ENCODE peak calls at places on chromosomes 12 and 14, in nine cellular contexts. T, P, O, X, R, H, D, Y and I are unnamed samples.

GRCh38 chr12:63420206-63420644 is 248.1 kb downstream of the DPY19L2 start:
- DNase-seq in T (no peak), P (peak; percentile 32), O (peak; percentile 47), X (peak; percentile 67), R (no peak), H (peak; percentile 37), D (no peak), Y (peak; percentile 20), I (no peak)

GRCh38 chr12:124737040-124737419 is 126.6 kb downstream of the SCARB1 start:
- DNase-seq in T (no peak), P (no peak), O (no peak), X (no peak), R (no peak), H (no peak), D (no peak), Y (no peak), I (no peak)

GRCh38 chr12:42946776-42947435 is 357.4 kb upstream of the PRICKLE1 start:
- DNase-seq in T (no peak), P (no peak), O (no peak), X (no peak), R (no peak), H (no peak), D (no peak), Y (peak; percentile 68), I (no peak)

GRCh38 chr14:77097006-77097688 is 911 bp upstream of the CIPC start:
- DNase-seq in T (no peak), P (peak; percentile 73), O (no peak), X (no peak), R (no peak), H (no peak), D (no peak), Y (peak; percentile 54), I (no peak)

GRCh38 chr12:57536597-57536942 is 10.4 kb downstream of the DCTN2 start:
- DNase-seq in T (no peak), P (no peak), O (no peak), X (no peak), R (no peak), H (no peak), D (no peak), Y (no peak), I (no peak)

GRCh38 chr12:84660139-84660538 is 252.5 kb downstream of the SLC6A15 start:
- DNase-seq in T (no peak), P (no peak), O (no peak), X (no peak), R (no peak), H (no peak), D (no peak), Y (no peak), I (no peak)

GRCh38 chr14:67442139-67442906 is 30.4 kb upstream of the PLEK2 start:
- DNase-seq in T (peak; percentile 28), P (no peak), O (no peak), X (no peak), R (no peak), H (no peak), D (no peak), Y (no peak), I (no peak)

GRCh38 chr12:76455582-76456345 is 103.8 kb downstream of the OSBPL8 start:
- DNase-seq in T (no peak), P (peak; percentile 59), O (no peak), X (peak; percentile 60), R (no peak), H (peak; percentile 42), D (no peak), Y (peak; percentile 92), I (peak; percentile 48)

GRCh38 chr14:22314183-22314820 is 274.7 kb downstream of the DAD1 start:
- DNase-seq in T (no peak), P (peak; percentile 51), O (no peak), X (peak; percentile 81), R (no peak), H (peak; percentile 43), D (no peak), Y (peak; percentile 55), I (no peak)

GRCh38 chr12:28033538-28033915 is 61.0 kb upstream of the PTHLH start:
- DNase-seq in T (no peak), P (no peak), O (no peak), X (no peak), R (no peak), H (no peak), D (no peak), Y (peak; percentile 94), I (no peak)

GRCh38 chr14:104856869-104857860 is 7.9 kb upstream of the CEP170B start:
- DNase-seq in T (no peak), P (no peak), O (no peak), X (no peak), R (no peak), H (no peak), D (no peak), Y (no peak), I (no peak)

GRCh38 chr14:73591690-73592448 is at the start of gene ACOT4:
- DNase-seq in T (peak; percentile 75), P (peak; percentile 69), O (peak; percentile 74), X (no peak), R (peak; percentile 64), H (peak; percentile 77), D (no peak), Y (peak; percentile 34), I (peak; percentile 77)

GRCh38 chr14:92341791-92342190 is 18.8 kb downstream of the SLC24A4 start:
- DNase-seq in T (no peak), P (no peak), O (no peak), X (no peak), R (no peak), H (no peak), D (no peak), Y (no peak), I (no peak)

GRCh38 chr12:30134229-30134628 is 350.5 kb upstream of the TMTC1 start:
- DNase-seq in T (no peak), P (no peak), O (no peak), X (no peak), R (no peak), H (no peak), D (no peak), Y (no peak), I (no peak)

GRCh38 chr14:96051231-96051630 is 12.1 kb downstream of the C14orf132 start:
- DNase-seq in T (no peak), P (no peak), O (no peak), X (no peak), R (no peak), H (no peak), D (no peak), Y (no peak), I (no peak)

GRCh38 chr12:50246873-50247612 is 36.3 kb downstream of the LIMA1 start:
- DNase-seq in T (peak; percentile 91), P (peak; percentile 98), O (no peak), X (no peak), R (no peak), H (no peak), D (peak; percentile 36), Y (peak; percentile 98), I (no peak)

GRCh38 chr14:101113108-101113612 is 209.6 kb upstream of the RTL1 start:
- DNase-seq in T (peak; percentile 59), P (no peak), O (peak; percentile 34), X (no peak), R (no peak), H (no peak), D (no peak), Y (no peak), I (peak; percentile 8)

GRCh38 chr14:60252630-60253029 is 3.6 kb downstream of the PPM1A start:
- DNase-seq in T (no peak), P (peak; percentile 69), O (no peak), X (no peak), R (no peak), H (no peak), D (no peak), Y (no peak), I (no peak)

GRCh38 chr12:107513636-107514400 is 171.8 kb upstream of the PWP1 start:
- DNase-seq in T (no peak), P (no peak), O (no peak), X (no peak), R (no peak), H (no peak), D (no peak), Y (no peak), I (no peak)
- H3K27ac ChIP-seq in T (no peak overlapping the region), P (no peak overlapping the region), O (no peak overlapping the region), X (no peak overlapping the region), R (no peak overlapping the region), H (no peak overlapping the region), D (no peak overlapping the region), Y (no peak overlapping the region), I (no peak overlapping the region)

DNA sequence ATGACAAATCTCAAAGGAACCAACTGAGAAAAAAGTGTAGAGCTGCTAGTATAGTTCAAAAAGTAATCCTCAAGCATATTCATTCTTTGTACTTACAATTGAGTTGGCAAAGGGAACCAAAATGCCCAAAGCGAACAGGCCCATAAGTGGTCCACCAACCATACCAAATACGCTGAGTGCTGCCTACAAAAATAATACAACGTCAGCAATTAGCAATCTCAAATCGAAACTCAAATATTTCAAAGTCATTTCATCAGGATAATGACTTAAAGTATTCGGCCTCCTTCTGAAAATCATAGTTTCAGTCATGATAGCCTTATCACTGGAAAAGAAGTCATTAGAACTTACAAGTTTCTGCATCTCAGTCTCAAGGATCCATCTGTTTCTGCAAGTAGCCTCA is 42.0 kb downstream of the SLC5A8 start:
- DNase-seq in T (no peak), P (no peak), O (no peak), X (no peak), R (no peak), H (no peak), D (no peak), Y (no peak), I (no peak)
- H3K27ac ChIP-seq in T (no peak overlapping the region), P (no peak overlapping the region), O (no peak overlapping the region), X (no peak overlapping the region), R (no peak overlapping the region), H (no peak overlapping the region), D (no peak overlapping the region), Y (no peak overlapping the region), I (no peak overlapping the region)

GRCh38 chr12:6941267-6941666 is 2.3 kb upstream of the RNU7-1 start:
- DNase-seq in T (no peak), P (no peak), O (no peak), X (no peak), R (no peak), H (no peak), D (peak; percentile 56), Y (no peak), I (no peak)
- H3K27ac ChIP-seq in T (no peak overlapping the region), P (no peak overlapping the region), O (no peak overlapping the region), X (no peak overlapping the region), R (no peak overlapping the region), H (no peak overlapping the region), D (no peak overlapping the region), Y (no peak overlapping the region), I (no peak overlapping the region)

GRCh38 chr12:113858828-113859386 is 107.2 kb downstream of the RBM19 start:
- DNase-seq in T (no peak), P (no peak), O (no peak), X (no peak), R (no peak), H (no peak), D (no peak), Y (peak; percentile 71), I (no peak)

GRCh38 chr12:113860950-113861349 is 105.2 kb downstream of the RBM19 start:
- DNase-seq in T (no peak), P (no peak), O (no peak), X (no peak), R (no peak), H (no peak), D (no peak), Y (peak; percentile 45), I (no peak)

GRCh38 chr12:113861708-113862312 is 104.3 kb downstream of the RBM19 start:
- DNase-seq in T (no peak), P (no peak), O (no peak), X (no peak), R (no peak), H (no peak), D (no peak), Y (no peak), I (no peak)

GRCh38 chr12:113862570-113863454 is 103.3 kb downstream of the RBM19 start:
- DNase-seq in T (no peak), P (no peak), O (no peak), X (no peak), R (no peak), H (no peak), D (no peak), Y (peak; percentile 9), I (no peak)

GRCh38 chr12:113860059-113860820 is 105.9 kb downstream of the RBM19 start:
- DNase-seq in T (no peak), P (no peak), O (no peak), X (no peak), R (no peak), H (no peak), D (no peak), Y (no peak), I (no peak)
- H3K27ac ChIP-seq in T (no peak overlapping the region), P (no peak overlapping the region), O (no peak overlapping the region), X (no peak overlapping the region), R (no peak overlapping the region), H (no peak overlapping the region), D (no peak overlapping the region), Y (no peak overlapping the region), I (no peak overlapping the region)